ENCODE peak calls at places on chromosomes 13 and 19, in ten cellular contexts. One of them, this sample, is unnamed.

GRCh38 chr13:33999830-34000605 is 182.1 kb downstream of the RFC3 start:
- DNase-seq in type B pancreatic cell: no peak
- DNase-seq in naive thymus-derived CD8-positive, alpha-beta T cell: no peak
- DNase-seq in kidney tubule cell: no peak
- DNase-seq in mucosa of gallbladder: no peak
- DNase-seq in SHP77: no peak
- DNase-seq in GOT3: no peak
- DNase-seq in skeletal muscle cell: no peak
- DNase-seq in fibroblast of pulmonary artery: no peak
- DNase-seq in nephron progenitor cell: no peak
- DNase-seq in this sample: no peak

GRCh38 chr19:28345811-28346210 is 867.1 kb downstream of the UQCRFS1 start:
- DNase-seq in type B pancreatic cell: no peak
- DNase-seq in naive thymus-derived CD8-positive, alpha-beta T cell: no peak
- DNase-seq in kidney tubule cell: no peak
- DNase-seq in mucosa of gallbladder: no peak
- DNase-seq in SHP77: no peak
- DNase-seq in GOT3: no peak
- DNase-seq in skeletal muscle cell: no peak
- DNase-seq in fibroblast of pulmonary artery: no peak
- DNase-seq in nephron progenitor cell: no peak
- DNase-seq in this sample: no peak

GRCh38 chr13:113879506-113880360 is 15.9 kb upstream of the GAS6 start:
- DNase-seq in type B pancreatic cell: peak
- DNase-seq in naive thymus-derived CD8-positive, alpha-beta T cell: no peak
- DNase-seq in kidney tubule cell: no peak
- DNase-seq in mucosa of gallbladder: no peak
- DNase-seq in SHP77: no peak
- DNase-seq in GOT3: no peak
- DNase-seq in skeletal muscle cell: no peak
- DNase-seq in fibroblast of pulmonary artery: no peak
- DNase-seq in nephron progenitor cell: no peak
- DNase-seq in this sample: no peak

GRCh38 chr13:24605923-24606372 is 74.3 kb upstream of the ATP12A start:
- DNase-seq in type B pancreatic cell: no peak
- DNase-seq in naive thymus-derived CD8-positive, alpha-beta T cell: no peak
- DNase-seq in kidney tubule cell: peak
- DNase-seq in mucosa of gallbladder: no peak
- DNase-seq in SHP77: no peak
- DNase-seq in GOT3: no peak
- DNase-seq in skeletal muscle cell: no peak
- DNase-seq in fibroblast of pulmonary artery: peak
- DNase-seq in nephron progenitor cell: no peak
- DNase-seq in this sample: peak

GRCh38 chr13:105410602-105411001 is 1124.9 kb downstream of the EFNB2 start:
- DNase-seq in type B pancreatic cell: no peak
- DNase-seq in naive thymus-derived CD8-positive, alpha-beta T cell: no peak
- DNase-seq in kidney tubule cell: peak
- DNase-seq in mucosa of gallbladder: peak
- DNase-seq in SHP77: peak
- DNase-seq in GOT3: no peak
- DNase-seq in skeletal muscle cell: no peak
- DNase-seq in fibroblast of pulmonary artery: peak
- DNase-seq in nephron progenitor cell: peak
- DNase-seq in this sample: peak

GRCh38 chr13:20608438-20609020 is 41.6 kb downstream of the IFT88 start:
- DNase-seq in type B pancreatic cell: no peak
- DNase-seq in naive thymus-derived CD8-positive, alpha-beta T cell: no peak
- DNase-seq in kidney tubule cell: no peak
- DNase-seq in mucosa of gallbladder: no peak
- DNase-seq in SHP77: no peak
- DNase-seq in GOT3: no peak
- DNase-seq in skeletal muscle cell: no peak
- DNase-seq in fibroblast of pulmonary artery: no peak
- DNase-seq in nephron progenitor cell: no peak
- DNase-seq in this sample: peak

GRCh38 chr13:21229241-21230024 is 53.0 kb downstream of the MRPL57 start:
- DNase-seq in type B pancreatic cell: no peak
- DNase-seq in naive thymus-derived CD8-positive, alpha-beta T cell: no peak
- DNase-seq in kidney tubule cell: no peak
- DNase-seq in mucosa of gallbladder: no peak
- DNase-seq in SHP77: no peak
- DNase-seq in GOT3: no peak
- DNase-seq in skeletal muscle cell: no peak
- DNase-seq in fibroblast of pulmonary artery: no peak
- DNase-seq in nephron progenitor cell: no peak
- DNase-seq in this sample: no peak

GRCh38 chr19:10120538-10121198 is 969 bp upstream of the EIF3G start:
- DNase-seq in type B pancreatic cell: no peak
- DNase-seq in naive thymus-derived CD8-positive, alpha-beta T cell: no peak
- DNase-seq in kidney tubule cell: peak
- DNase-seq in mucosa of gallbladder: no peak
- DNase-seq in SHP77: no peak
- DNase-seq in GOT3: no peak
- DNase-seq in skeletal muscle cell: peak
- DNase-seq in fibroblast of pulmonary artery: peak
- DNase-seq in nephron progenitor cell: no peak
- DNase-seq in this sample: peak

GRCh38 chr19:31255174-31255862 is 93.9 kb downstream of the TSHZ3 start:
- DNase-seq in type B pancreatic cell: no peak
- DNase-seq in naive thymus-derived CD8-positive, alpha-beta T cell: no peak
- DNase-seq in kidney tubule cell: no peak
- DNase-seq in mucosa of gallbladder: no peak
- DNase-seq in SHP77: no peak
- DNase-seq in GOT3: no peak
- DNase-seq in skeletal muscle cell: peak
- DNase-seq in fibroblast of pulmonary artery: no peak
- DNase-seq in nephron progenitor cell: no peak
- DNase-seq in this sample: no peak

GRCh38 chr13:74305876-74306275 is 171.7 kb upstream of the KLF12 start:
- DNase-seq in type B pancreatic cell: no peak
- DNase-seq in naive thymus-derived CD8-positive, alpha-beta T cell: no peak
- DNase-seq in kidney tubule cell: no peak
- DNase-seq in mucosa of gallbladder: no peak
- DNase-seq in SHP77: no peak
- DNase-seq in GOT3: no peak
- DNase-seq in skeletal muscle cell: no peak
- DNase-seq in fibroblast of pulmonary artery: no peak
- DNase-seq in nephron progenitor cell: no peak
- DNase-seq in this sample: peak

GRCh38 chr19:11872624-11873023 is 15.0 kb upstream of the ZNF69 start:
- DNase-seq in type B pancreatic cell: no peak
- DNase-seq in naive thymus-derived CD8-positive, alpha-beta T cell: no peak
- DNase-seq in kidney tubule cell: no peak
- DNase-seq in mucosa of gallbladder: no peak
- DNase-seq in SHP77: no peak
- DNase-seq in GOT3: no peak
- DNase-seq in skeletal muscle cell: no peak
- DNase-seq in fibroblast of pulmonary artery: no peak
- DNase-seq in nephron progenitor cell: no peak
- DNase-seq in this sample: no peak

GRCh38 chr19:17681505-17682125 is 6.5 kb downstream of the UNC13A start:
- DNase-seq in type B pancreatic cell: no peak
- DNase-seq in naive thymus-derived CD8-positive, alpha-beta T cell: peak
- DNase-seq in kidney tubule cell: peak
- DNase-seq in mucosa of gallbladder: peak
- DNase-seq in SHP77: no peak
- DNase-seq in GOT3: no peak
- DNase-seq in skeletal muscle cell: no peak
- DNase-seq in fibroblast of pulmonary artery: peak
- DNase-seq in nephron progenitor cell: peak
- DNase-seq in this sample: peak

GRCh38 chr19:4487572-4487971 is 15.5 kb downstream of the HDGFL2 start:
- DNase-seq in type B pancreatic cell: no peak
- DNase-seq in naive thymus-derived CD8-positive, alpha-beta T cell: no peak
- DNase-seq in kidney tubule cell: no peak
- DNase-seq in mucosa of gallbladder: no peak
- DNase-seq in SHP77: no peak
- DNase-seq in GOT3: no peak
- DNase-seq in skeletal muscle cell: no peak
- DNase-seq in fibroblast of pulmonary artery: no peak
- DNase-seq in nephron progenitor cell: no peak
- DNase-seq in this sample: no peak

This sample was measured in fibroblast of lung.